ENCODE peak calls at places on chromosomes 12 and 14, in nine cellular contexts. R is prostate gland; X is ovary; E is BE2C; I is epithelial cell of esophagus; B is lower leg skin; O is lower lobe of right lung; L is A673; C is CD4-positive, alpha-beta memory T cell. U is an unnamed sample.
A peak's percentile ranks its signal among the peaks of the same experiment; 100 is the strongest.

GRCh38 chr12:127363392-127363791 is 903.6 kb upstream of the TMEM132C start:
- DNase-seq in R (no peak), X (no peak), E (no peak), I (peak; percentile 24), B (no peak), O (no peak), L (peak; percentile 74), C (no peak), U (no peak)

GRCh38 chr12:102950107-102950949 is 7.1 kb upstream of the ASCL1 start:
- DNase-seq in R (no peak), X (no peak), E (peak; percentile 34), I (no peak), B (no peak), O (peak; percentile 48), L (no peak), C (no peak), U (no peak)

GRCh38 chr12:12528361-12529092 is 34.1 kb downstream of the DUSP16 start:
- DNase-seq in R (no peak), X (no peak), E (no peak), I (no peak), B (no peak), O (no peak), L (peak; percentile 36), C (no peak), U (no peak)

GRCh38 chr12:10395390-10395998 is 5.7 kb upstream of the KLRK1 start:
- DNase-seq in R (peak; percentile 75), X (peak; percentile 42), E (no peak), I (peak; percentile 92), B (no peak), O (no peak), L (no peak), C (no peak), U (peak; percentile 84)

GRCh38 chr12:52444647-52445595 is 7.0 kb downstream of the KRT6B start:
- DNase-seq in R (no peak), X (no peak), E (no peak), I (peak; percentile 85), B (peak; percentile 81), O (no peak), L (no peak), C (no peak), U (no peak)

GRCh38 chr12:122406701-122407154 is 15.7 kb downstream of the CLIP1 start:
- DNase-seq in R (no peak), X (no peak), E (no peak), I (no peak), B (no peak), O (no peak), L (peak; percentile 72), C (no peak), U (no peak)

GRCh38 chr12:47411961-47412360 is 293.9 kb downstream of the RPAP3 start:
- DNase-seq in R (no peak), X (no peak), E (no peak), I (no peak), B (no peak), O (no peak), L (no peak), C (no peak), U (no peak)

GRCh38 chr14:64720190-64720589 is 16.0 kb downstream of the PLEKHG3 start:
- DNase-seq in R (no peak), X (no peak), E (no peak), I (peak; percentile 98), B (peak; percentile 84), O (no peak), L (no peak), C (no peak), U (no peak)

GRCh38 chr12:89662623-89663022 is 46.0 kb downstream of the ATP2B1 start:
- DNase-seq in R (no peak), X (no peak), E (no peak), I (no peak), B (no peak), O (no peak), L (peak; percentile 27), C (no peak), U (no peak)

GRCh38 chr12:109999983-110000505 is 814 bp downstream of the ANKRD13A start:
- DNase-seq in R (peak; percentile 20), X (peak; percentile 25), E (no peak), I (peak; percentile 46), B (peak; percentile 88), O (peak; percentile 56), L (peak; percentile 25), C (no peak), U (no peak)

GRCh38 chr12:4112290-4112689 is 161.3 kb upstream of the CCND2 start:
- DNase-seq in R (no peak), X (no peak), E (no peak), I (no peak), B (peak; percentile 36), O (no peak), L (no peak), C (no peak), U (no peak)

GRCh38 chr14:62081956-62082355 is 319.7 kb downstream of the SNAPC1 start:
- DNase-seq in R (no peak), X (no peak), E (no peak), I (no peak), B (no peak), O (no peak), L (no peak), C (peak; percentile 0), U (no peak)

GRCh38 chr12:57190821-57191220 is 25.8 kb upstream of the NXPH4 start:
- DNase-seq in R (no peak), X (no peak), E (no peak), I (no peak), B (no peak), O (no peak), L (no peak), C (no peak), U (no peak)

GRCh38 chr14:59850458-59850857 is 20.1 kb downstream of the RTN1 start:
- DNase-seq in R (no peak), X (no peak), E (no peak), I (no peak), B (no peak), O (no peak), L (no peak), C (no peak), U (no peak)

GRCh38 chr12:121145221-121145620 is 12.5 kb downstream of the P2RX7 start:
- DNase-seq in R (no peak), X (no peak), E (no peak), I (peak; percentile 44), B (no peak), O (no peak), L (no peak), C (no peak), U (no peak)

GRCh38 chr14:77268989-77269595 is 1.9 kb downstream of the NGB start:
- DNase-seq in R (no peak), X (no peak), E (no peak), I (peak; percentile 41), B (no peak), O (no peak), L (no peak), C (no peak), U (no peak)

GRCh38 chr12:52266514-52266913 is 7.9 kb upstream of the KRT86 start:
- DNase-seq in R (no peak), X (no peak), E (no peak), I (no peak), B (peak; percentile 68), O (no peak), L (no peak), C (no peak), U (no peak)

GRCh38 chr14:34355584-34356266 is 106.3 kb downstream of the SPTSSA start:
- DNase-seq in R (no peak), X (no peak), E (peak; percentile 62), I (peak; percentile 90), B (no peak), O (no peak), L (no peak), C (no peak), U (peak; percentile 52)

GRCh38 chr12:128606040-128606439 is 217.7 kb downstream of the SLC15A4 start:
- DNase-seq in R (no peak), X (no peak), E (no peak), I (no peak), B (no peak), O (no peak), L (peak; percentile 98), C (no peak), U (peak; percentile 92)

GRCh38 chr12:120376416-120376815 is 7.5 kb upstream of the MSI1 start:
- DNase-seq in R (no peak), X (no peak), E (no peak), I (peak; percentile 57), B (no peak), O (no peak), L (no peak), C (no peak), U (no peak)

GRCh38 chr12:118548887-118549286 is 172.5 kb downstream of the SUDS3 start:
- DNase-seq in R (no peak), X (no peak), E (no peak), I (no peak), B (no peak), O (no peak), L (no peak), C (no peak), U (no peak)

GRCh38 chr14:31439554-31439953 is 17.8 kb downstream of the DTD2 start:
- DNase-seq in R (no peak), X (no peak), E (no peak), I (no peak), B (no peak), O (no peak), L (no peak), C (no peak), U (no peak)
- H3K4me3 ChIP-seq in R (no peak overlapping the region), X (no peak overlapping the region), E (no peak overlapping the region), I (no peak overlapping the region), B (no peak overlapping the region), O (no peak overlapping the region), L (no peak overlapping the region), C (no peak overlapping the region), U (no peak overlapping the region)

GRCh38 chr12:58915634-58916033 is 4.7 kb downstream of the LRIG3 start:
- DNase-seq in R (peak; percentile 52), X (peak; percentile 26), E (no peak), I (no peak), B (no peak), O (no peak), L (peak; percentile 50), C (no peak), U (no peak)
- H3K4me3 ChIP-seq in R (no peak overlapping the region), X (peak overlapping the region; percentile 11), E (no peak overlapping the region), I (peak overlapping the region; percentile 88), B (no peak overlapping the region), O (peak overlapping the region; percentile 15), L (no peak overlapping the region), C (no peak overlapping the region), U (peak overlapping the region; percentile 95)

GRCh38 chr14:92956961-92957360 is 34.0 kb downstream of the CHGA start:
- DNase-seq in R (no peak), X (no peak), E (no peak), I (no peak), B (no peak), O (no peak), L (no peak), C (no peak), U (no peak)
- H3K4me3 ChIP-seq in R (no peak overlapping the region), X (no peak overlapping the region), E (no peak overlapping the region), I (no peak overlapping the region), B (no peak overlapping the region), O (no peak overlapping the region), L (no peak overlapping the region), C (no peak overlapping the region), U (no peak overlapping the region)

DNA sequence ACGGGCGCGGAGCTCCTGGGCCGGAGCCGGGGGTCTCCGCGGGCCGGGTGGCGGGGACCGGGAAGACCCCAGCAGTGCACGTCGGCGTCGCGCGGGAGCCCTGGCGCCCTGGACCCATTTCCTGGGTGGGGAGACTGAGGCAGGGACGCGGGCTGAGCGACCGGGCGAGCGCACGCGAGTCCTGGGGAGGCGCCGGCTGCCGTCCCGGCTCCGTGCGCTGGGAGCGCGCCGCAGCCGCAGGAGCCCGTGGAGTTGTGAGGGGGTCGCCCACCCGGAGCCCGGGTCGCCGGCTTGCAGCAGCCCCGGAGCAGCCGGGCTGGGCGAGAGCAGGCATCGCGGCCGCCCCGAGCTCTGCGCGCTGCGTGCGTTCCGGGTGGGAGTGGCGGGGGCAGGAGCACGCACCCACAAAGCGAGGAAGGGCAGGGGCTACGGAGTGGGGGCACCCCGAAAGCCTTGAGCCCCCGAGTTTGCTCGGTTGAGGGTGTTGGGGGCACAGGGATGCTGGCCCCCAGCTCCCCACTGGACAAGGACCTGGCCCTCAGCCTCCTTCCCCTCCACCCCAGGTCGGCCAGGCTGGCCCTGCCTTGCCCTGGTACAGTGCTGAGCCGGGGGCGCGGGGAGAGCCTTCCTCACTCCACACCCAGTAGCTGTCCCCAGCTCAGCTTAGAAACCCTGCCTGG is 618 bp downstream of the MMP17 start:
- DNase-seq in R (no peak), X (peak; percentile 21), E (peak; percentile 35), I (peak; percentile 22), B (no peak), O (no peak), L (peak; percentile 40), C (no peak), U (no peak)
- H3K4me3 ChIP-seq in R (peak overlapping the region; percentile 34), X (peak overlapping the region; percentile 38), E (peak overlapping the region; percentile 19), I (peak overlapping the region; percentile 36), B (peak overlapping the region; percentile 35), O (peak overlapping the region; percentile 57), L (peak overlapping the region; percentile 54), C (no peak overlapping the region), U (peak overlapping the region; percentile 83)

U was measured in SK-N-MC.